ENCODE peak calls at places on chromosomes 1 and 21, in five cellular contexts. H is D341Med; T is CD4-positive, CD25-positive, alpha-beta regulatory T cell; O is T-helper 1 cell; M is naive thymus-derived CD8-positive, alpha-beta T cell. S is an unnamed sample.

GRCh38 chr1:26035959-26036755 is 9.8 kb downstream of the SLC30A2 start:
- DNase-seq in T (peak), M (peak), O (peak), H (peak), S (peak)

GRCh38 chr21:26445440-26445839 is 127.6 kb downstream of the CYYR1 start:
- DNase-seq in H (no peak), O (no peak), M (no peak), T (no peak), S (no peak)

GRCh38 chr1:186738896-186739295 is 58.7 kb upstream of the PTGS2 start:
- DNase-seq in H (no peak), O (no peak), M (no peak), T (no peak), S (no peak)

GRCh38 chr1:230084408-230085177 is 17.6 kb downstream of the GALNT2 start:
- DNase-seq in M (peak), T (no peak), O (no peak), H (no peak), S (peak)

GRCh38 chr1:116666090-116666489 is 1.4 kb downstream of the IGSF3 start:
- DNase-seq in O (no peak), T (no peak), M (no peak), H (no peak), S (no peak)

GRCh38 chr1:206694551-206695124 is 9.9 kb downstream of the MAPKAPK2 start:
- DNase-seq in T (no peak), H (no peak), O (no peak), M (no peak), S (peak)

GRCh38 chr1:15283500-15283899 is 36.5 kb downstream of the FHAD1 start:
- DNase-seq in H (no peak), T (no peak), O (no peak), M (no peak), S (peak)

GRCh38 chr1:206770531-206771352 is at the start of gene IL19:
- DNase-seq in M (no peak), O (no peak), T (no peak), H (no peak), S (no peak)

GRCh38 chr1:107187399-107187798 is 46.6 kb downstream of the NTNG1 start:
- DNase-seq in M (no peak), T (no peak), H (no peak), O (no peak), S (no peak)

GRCh38 chr1:29272171-29272907 is 36.0 kb downstream of the PTPRU start:
- DNase-seq in H (peak), T (no peak), O (no peak), M (no peak), S (no peak)

GRCh38 chr1:200367841-200368534 is 41.8 kb downstream of the ZNF281 start:
- DNase-seq in O (no peak), T (no peak), H (no peak), M (no peak), S (peak)

GRCh38 chr1:112807117-112807516 is 92.0 kb upstream of the PPM1J start:
- DNase-seq in O (no peak), M (no peak), H (no peak), T (no peak), S (no peak)

GRCh38 chr1:44049839-44050238 is 18.6 kb upstream of the SLC6A9 start:
- DNase-seq in M (no peak), H (no peak), O (no peak), T (no peak), S (no peak)

GRCh38 chr1:205270764-205271163 is 43.0 kb downstream of the TMCC2 start:
- DNase-seq in T (no peak), O (no peak), M (no peak), H (no peak), S (no peak)

GRCh38 chr1:151061012-151061401 is 810 bp downstream of the MLLT11 start:
- DNase-seq in O (no peak), H (no peak), T (no peak), M (no peak), S (peak)

GRCh38 chr1:210233495-210234253 is 1.1 kb downstream of the SERTAD4 start:
- DNase-seq in O (no peak), T (no peak), H (peak), M (no peak), S (peak)

GRCh38 chr21:33864150-33864549 is 51.5 kb downstream of the ATP5PO start:
- DNase-seq in M (no peak), T (no peak), O (no peak), H (no peak), S (no peak)

GRCh38 chr1:229305402-229305801 is 34.5 kb downstream of the RAB4A start:
- DNase-seq in M (no peak), H (no peak), T (no peak), O (no peak), S (no peak)

GRCh38 chr1:38334930-38335592 is 288.5 kb upstream of the POU3F1 start:
- DNase-seq in T (no peak), O (no peak), M (no peak), H (no peak), S (peak)

GRCh38 chr1:27102707-27103468 is 52.0 kb downstream of the SLC9A1 start:
- DNase-seq in T (peak), M (peak), O (peak), H (peak), S (peak)

GRCh38 chr1:19635646-19636045 is 8.5 kb upstream of the NBL1 start:
- DNase-seq in M (no peak), T (no peak), O (no peak), H (no peak), S (no peak)

GRCh38 chr1:181525104-181525721 is 41.9 kb downstream of the CACNA1E start:
- DNase-seq in O (no peak), H (no peak), M (no peak), T (no peak), S (no peak)

GRCh38 chr1:159949123-159949522 is 3.7 kb upstream of the IGSF9 start:
- DNase-seq in M (no peak), T (no peak), O (no peak), H (no peak), S (no peak)

S was measured in WERI-Rb-1.